ENCODE peak calls at places on chromosome 4, in nine cellular contexts. J is Right ventricle myocardium inferior, H is substantia nigra, V is PC-3, G is HCT116, X is NCI-H1092 treated with DMSO at 0.1 percent for 48 hours, B is NCI-H748 treated with DMSO at 0.1 percent for 48 hours, E is heart left ventricle, S is astrocyte of the hippocampus. U is an unnamed sample.

GRCh38 chr4:184235526-184235925 is 17.9 kb upstream of the ENPP6 start:
- DNase-seq in H (no peak), B (no peak), J (no peak), X (no peak), V (no peak), E (no peak), G (no peak), S (no peak), U (no peak)

GRCh38 chr4:156052116-156052515 is 98.5 kb upstream of the CTSO start:
- DNase-seq in V (no peak), E (no peak), G (no peak), X (no peak), S (no peak), H (no peak), B (no peak), J (no peak), U (no peak)

GRCh38 chr4:158090323-158090722 is 82.5 kb downstream of the GASK1B start:
- DNase-seq in V (peak), S (peak), X (peak), H (no peak), J (no peak), B (no peak), E (no peak), G (no peak), U (no peak)

GRCh38 chr4:80172203-80172602 is 25.1 kb upstream of the PRDM8 start:
- DNase-seq in H (no peak), X (no peak), B (no peak), G (no peak), J (no peak), E (no peak), V (no peak), S (no peak), U (no peak)

GRCh38 chr4:152255437-152255836 is 280.5 kb downstream of the FBXW7 start:
- DNase-seq in G (peak), E (no peak), X (peak), V (peak), S (peak), H (no peak), B (no peak), J (no peak), U (peak)

GRCh38 chr4:141921293-141921692 is 284.9 kb downstream of the IL15 start:
- DNase-seq in H (no peak), X (no peak), G (no peak), V (no peak), J (no peak), B (no peak), E (no peak), S (no peak), U (no peak)

GRCh38 chr4:84531689-84532088 is 32.6 kb upstream of the NKX6-1 start:
- DNase-seq in S (no peak), V (peak), H (no peak), J (no peak), B (no peak), X (no peak), G (no peak), E (no peak), U (no peak)

GRCh38 chr4:81173213-81173612 is 41.8 kb downstream of the PRKG2 start:
- DNase-seq in X (no peak), H (no peak), G (no peak), B (no peak), V (no peak), J (no peak), S (no peak), E (no peak), U (no peak)

GRCh38 chr4:176034498-176034897 is 31.1 kb upstream of the WDR17 start:
- DNase-seq in G (peak), J (no peak), X (peak), S (peak), H (no peak), V (peak), B (no peak), E (no peak), U (peak)

U was measured in HTR-8/SVneo.